ENCODE peak calls at places on chromosomes 12 and 14, in five cellular contexts. C is glutamatergic neuron, M is Kasumi-1, J is mesendoderm, B is heart left ventricle. A is an unnamed sample.
A peak's percentile ranks its signal among the peaks of the same experiment; 100 is the strongest.

GRCh38 chr12:81330480-81330879 is 252.6 kb downstream of the ACSS3 start:
- DNase-seq in J (peak; percentile 15), C (no peak), M (peak; percentile 5), B (no peak), A (peak; percentile 18)

GRCh38 chr12:53564276-53564675 is 57.0 kb upstream of the NPFF start:
- DNase-seq in C (no peak), J (no peak), B (no peak), M (peak; percentile 25), A (no peak)

GRCh38 chr14:76761198-76761848 is at the start of gene VASH1:
- DNase-seq in M (peak; percentile 61), B (peak; percentile 82), C (peak; percentile 85), J (peak; percentile 82), A (no peak)

GRCh38 chr12:126676426-126676825 is 1590.5 kb upstream of the TMEM132C start:
- DNase-seq in C (no peak), B (no peak), J (no peak), M (no peak), A (no peak)

GRCh38 chr14:74488788-74489397 is 4.2 kb downstream of the NPC2 start:
- DNase-seq in C (no peak), B (no peak), J (no peak), M (no peak), A (peak; percentile 19)

GRCh38 chr14:96461950-96462798 is 40.0 kb upstream of the PAPOLA start:
- DNase-seq in C (no peak), M (no peak), J (peak; percentile 85), B (no peak), A (no peak)

GRCh38 chr14:31718985-31719384 is 157.8 kb downstream of the NUBPL start:
- DNase-seq in M (no peak), B (no peak), C (no peak), J (no peak), A (no peak)

GRCh38 chr14:72550513-72550912 is 343.4 kb downstream of the DPF3 start:
- DNase-seq in C (no peak), B (no peak), M (no peak), J (no peak), A (no peak)